ENCODE peak calls at places on chromosomes 13 and 19, in four cellular contexts. One of them, this sample, is unnamed.

GRCh38 chr19:29143183-29143582 is 69.8 kb downstream of the UQCRFS1 start:
- DNase-seq in K562: no peak
- DNase-seq in GM12878: no peak
- DNase-seq in HepG2: no peak
- DNase-seq in this sample: no peak

GRCh38 chr13:52713894-52714293 is 25.7 kb downstream of the CNMD start:
- DNase-seq in K562: no peak
- DNase-seq in GM12878: no peak
- DNase-seq in HepG2: no peak
- DNase-seq in this sample: no peak

GRCh38 chr19:55441692-55442321 is 1.3 kb downstream of the SHISA7 start:
- DNase-seq in K562: peak; percentile 80
- DNase-seq in GM12878: no peak
- DNase-seq in HepG2: no peak
- DNase-seq in this sample: no peak

GRCh38 chr13:40236566-40237168 is 429.8 kb downstream of the FOXO1 start:
- DNase-seq in K562: no peak
- DNase-seq in GM12878: no peak
- DNase-seq in HepG2: no peak
- DNase-seq in this sample: no peak

GRCh38 chr19:14091885-14092462 is 1.4 kb upstream of the SAMD1 start:
- DNase-seq in K562: peak; percentile 56
- DNase-seq in GM12878: no peak
- DNase-seq in HepG2: no peak
- DNase-seq in this sample: no peak

GRCh38 chr19:3380829-3381228 is 14.4 kb downstream of the NFIC start:
- DNase-seq in K562: no peak
- DNase-seq in GM12878: no peak
- DNase-seq in HepG2: no peak
- DNase-seq in this sample: no peak

GRCh38 chr13:98385591-98385990 is 191.3 kb downstream of the STK24 start:
- DNase-seq in K562: no peak
- DNase-seq in GM12878: no peak
- DNase-seq in HepG2: no peak
- DNase-seq in this sample: no peak

GRCh38 chr19:58021541-58022282 is 12.1 kb upstream of the ZSCAN1 start:
- DNase-seq in K562: peak; percentile 58
- DNase-seq in GM12878: no peak
- DNase-seq in HepG2: peak; percentile 53
- DNase-seq in this sample: peak; percentile 25

GRCh38 chr13:101875717-101876393 is 423.4 kb downstream of the ITGBL1 start:
- DNase-seq in K562: no peak
- DNase-seq in GM12878: no peak
- DNase-seq in HepG2: peak; percentile 93
- DNase-seq in this sample: no peak

GRCh38 chr19:1855040-1855827 is 7.0 kb upstream of the REXO1 start:
- DNase-seq in K562: peak; percentile 98
- DNase-seq in GM12878: peak; percentile 59
- DNase-seq in HepG2: no peak
- DNase-seq in this sample: peak; percentile 75

GRCh38 chr13:98890920-98891319 is 86.9 kb downstream of the DOCK9 start:
- DNase-seq in K562: no peak
- DNase-seq in GM12878: no peak
- DNase-seq in HepG2: no peak
- DNase-seq in this sample: no peak

GRCh38 chr13:31846984-31847752 is 107.8 kb downstream of the RXFP2 start:
- DNase-seq in K562: peak; percentile 5
- DNase-seq in GM12878: no peak
- DNase-seq in HepG2: no peak
- DNase-seq in this sample: peak; percentile 35

GRCh38 chr13:37485766-37486165 is 112.8 kb downstream of the POSTN start:
- DNase-seq in K562: no peak
- DNase-seq in GM12878: no peak
- DNase-seq in HepG2: no peak
- DNase-seq in this sample: no peak

GRCh38 chr13:48769107-48769704 is 115.5 kb downstream of the CYSLTR2 start:
- DNase-seq in K562: peak; percentile 57
- DNase-seq in GM12878: peak; percentile 68
- DNase-seq in HepG2: peak; percentile 82
- DNase-seq in this sample: peak; percentile 73

GRCh38 chr19:50705422-50706019 is 14.1 kb downstream of the SHANK1 start:
- DNase-seq in K562: peak; percentile 82
- DNase-seq in GM12878: peak; percentile 21
- DNase-seq in HepG2: peak; percentile 18
- DNase-seq in this sample: peak; percentile 72

GRCh38 chr13:35159041-35159440 is 217.0 kb downstream of the NBEA start:
- DNase-seq in K562: no peak
- DNase-seq in GM12878: no peak
- DNase-seq in HepG2: no peak
- DNase-seq in this sample: no peak

GRCh38 chr13:100478107-100478809 is 110.3 kb downstream of the GGACT start:
- DNase-seq in K562: no peak
- DNase-seq in GM12878: no peak
- DNase-seq in HepG2: no peak
- DNase-seq in this sample: no peak

DNA sequence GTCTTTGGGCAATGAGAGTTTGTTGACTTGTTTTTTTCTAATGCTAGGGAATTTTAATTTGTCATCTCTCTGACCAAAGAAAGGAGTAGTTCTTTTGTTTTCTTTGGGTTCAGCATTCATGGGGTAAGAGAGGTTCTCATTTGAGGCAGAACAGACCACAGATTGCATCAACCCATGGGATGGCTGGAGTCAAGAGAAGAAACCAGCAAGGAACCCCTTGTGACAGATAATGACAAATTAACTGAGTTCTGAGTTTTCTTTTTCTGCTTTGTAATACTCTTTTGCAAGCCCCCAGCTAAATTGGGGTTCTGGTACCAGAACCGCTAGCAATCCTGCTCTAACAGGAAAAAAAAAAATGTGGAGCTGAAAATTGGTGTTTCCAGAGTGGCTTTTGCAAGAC is 864.1 kb downstream of the DIAPH3 start:
- DNase-seq in K562: no peak
- DNase-seq in GM12878: no peak
- DNase-seq in HepG2: no peak
- DNase-seq in this sample: no peak
- TF ChIP-seq FOXK2 in K562: no peak
- TF ChIP-seq FOXK2 in GM12878: no peak
- TF ChIP-seq FOXK2 in HepG2: no peak
- TF ChIP-seq FOXK2 in this sample: no peak

GRCh38 chr19:36010402-36010801 is 1.8 kb upstream of the SYNE4 start:
- DNase-seq in K562: no peak
- DNase-seq in GM12878: no peak
- DNase-seq in HepG2: no peak
- DNase-seq in this sample: no peak
- TF ChIP-seq FOXK2 in K562: no peak
- TF ChIP-seq FOXK2 in GM12878: no peak
- TF ChIP-seq FOXK2 in HepG2: no peak
- TF ChIP-seq FOXK2 in this sample: no peak

GRCh38 chr19:8640402-8641004 is 10.1 kb downstream of the NFILZ start:
- DNase-seq in K562: no peak
- DNase-seq in GM12878: no peak
- DNase-seq in HepG2: peak; percentile 88
- DNase-seq in this sample: no peak
- TF ChIP-seq FOXK2 in K562: no peak
- TF ChIP-seq FOXK2 in GM12878: no peak
- TF ChIP-seq FOXK2 in HepG2: no peak
- TF ChIP-seq FOXK2 in this sample: no peak

GRCh38 chr13:78701383-78701782 is 42.4 kb upstream of the OBI1 start:
- DNase-seq in K562: no peak
- DNase-seq in GM12878: no peak
- DNase-seq in HepG2: no peak
- DNase-seq in this sample: no peak

DNA sequence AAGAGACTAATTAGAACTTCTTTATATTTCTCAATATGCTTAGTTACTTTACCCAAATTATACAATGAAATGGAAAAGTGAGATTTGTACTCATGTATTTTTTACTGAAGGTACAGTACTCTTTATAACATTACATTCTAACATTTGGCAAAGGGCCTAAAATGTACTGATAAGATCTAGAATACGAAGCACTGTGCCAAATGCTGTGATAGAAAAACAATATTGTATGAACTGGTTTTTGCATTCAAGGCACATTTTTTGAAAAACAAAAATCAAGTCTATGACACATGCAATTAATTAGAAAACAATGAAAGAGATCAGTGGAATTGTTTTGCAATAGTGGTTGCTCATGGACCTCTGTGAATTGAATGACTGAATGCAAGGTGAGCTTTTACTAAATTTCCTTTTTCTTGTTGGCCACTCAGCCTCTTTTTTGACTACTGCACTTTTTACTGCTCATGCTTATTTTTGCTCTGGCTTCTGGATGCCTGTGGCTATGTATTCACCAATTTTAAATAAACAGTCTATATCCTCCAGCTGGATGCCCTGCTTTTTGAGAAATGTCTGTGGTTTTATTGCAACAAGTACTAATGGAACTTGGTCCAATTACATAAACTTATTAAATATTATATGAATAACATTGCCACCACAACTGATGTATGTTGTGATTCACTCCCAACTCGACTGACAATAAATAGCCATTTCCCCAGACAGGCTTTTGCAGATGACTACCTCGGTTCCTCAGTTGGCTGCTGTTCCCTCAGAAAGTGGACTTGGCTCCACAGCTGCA is 41.4 kb upstream of the OBI1 start:
- DNase-seq in K562: no peak
- DNase-seq in GM12878: no peak
- DNase-seq in HepG2: no peak
- DNase-seq in this sample: no peak
- TF ChIP-seq FOXK2 in K562: no peak
- TF ChIP-seq FOXK2 in GM12878: no peak
- TF ChIP-seq FOXK2 in HepG2: no peak
- TF ChIP-seq FOXK2 in this sample: no peak

GRCh38 chr19:43479226-43479625 is 13.8 kb upstream of the LYPD3 start:
- DNase-seq in K562: no peak
- DNase-seq in GM12878: no peak
- DNase-seq in HepG2: no peak
- DNase-seq in this sample: no peak
- TF ChIP-seq FOXK2 in K562: no peak
- TF ChIP-seq FOXK2 in GM12878: no peak
- TF ChIP-seq FOXK2 in HepG2: no peak
- TF ChIP-seq FOXK2 in this sample: no peak

This sample was measured in HEK293T.